ENCODE peak calls at places on chromosomes 3 and 15, in nine cellular contexts. H is ovary, Y is tibial artery, Q is RWPE1, N is breast epithelium, D is brain microvascular endothelial cell, X is WERI-Rb-1, F is IMR-90, A is Panc1. E is an unnamed sample.

GRCh38 chr3:40043444-40043755 is 234.0 kb downstream of the MYRIP start:
- DNase-seq in H (no peak), Y (no peak), Q (peak; percentile 34), N (peak; percentile 19), D (peak; percentile 29), X (no peak), F (no peak), A (no peak), E (no peak)

GRCh38 chr3:181660337-181660736 is 51.4 kb upstream of the SOX2 start:
- DNase-seq in H (no peak), Y (no peak), Q (no peak), N (no peak), D (no peak), X (no peak), F (no peak), A (no peak), E (no peak)

GRCh38 chr3:155946178-155946577 is 75.7 kb downstream of the GMPS start:
- DNase-seq in H (no peak), Y (no peak), Q (peak; percentile 44), N (no peak), D (peak; percentile 88), X (no peak), F (peak; percentile 92), A (peak; percentile 25), E (peak; percentile 66)

GRCh38 chr3:114451561-114452018 is 157.8 kb downstream of the TIGIT start:
- DNase-seq in H (peak; percentile 47), Y (peak; percentile 38), Q (no peak), N (peak; percentile 39), D (peak; percentile 20), X (no peak), F (peak; percentile 74), A (no peak), E (no peak)

GRCh38 chr3:21747376-21747775 is 3.6 kb downstream of the ZNF385D start:
- DNase-seq in H (no peak), Y (no peak), Q (no peak), N (no peak), D (no peak), X (no peak), F (no peak), A (no peak), E (no peak)

GRCh38 chr3:188553569-188553968 is 399.6 kb downstream of the LPP start:
- DNase-seq in H (no peak), Y (no peak), Q (no peak), N (no peak), D (no peak), X (no peak), F (no peak), A (no peak), E (no peak)

GRCh38 chr3:94522488-94522887 is 459.6 kb downstream of the NSUN3 start:
- DNase-seq in H (no peak), Y (no peak), Q (no peak), N (no peak), D (no peak), X (no peak), F (no peak), A (no peak), E (no peak)

GRCh38 chr3:186705882-186706780 is 11.0 kb upstream of the KNG1 start:
- DNase-seq in H (no peak), Y (no peak), Q (no peak), N (no peak), D (no peak), X (no peak), F (no peak), A (no peak), E (no peak)

DNA sequence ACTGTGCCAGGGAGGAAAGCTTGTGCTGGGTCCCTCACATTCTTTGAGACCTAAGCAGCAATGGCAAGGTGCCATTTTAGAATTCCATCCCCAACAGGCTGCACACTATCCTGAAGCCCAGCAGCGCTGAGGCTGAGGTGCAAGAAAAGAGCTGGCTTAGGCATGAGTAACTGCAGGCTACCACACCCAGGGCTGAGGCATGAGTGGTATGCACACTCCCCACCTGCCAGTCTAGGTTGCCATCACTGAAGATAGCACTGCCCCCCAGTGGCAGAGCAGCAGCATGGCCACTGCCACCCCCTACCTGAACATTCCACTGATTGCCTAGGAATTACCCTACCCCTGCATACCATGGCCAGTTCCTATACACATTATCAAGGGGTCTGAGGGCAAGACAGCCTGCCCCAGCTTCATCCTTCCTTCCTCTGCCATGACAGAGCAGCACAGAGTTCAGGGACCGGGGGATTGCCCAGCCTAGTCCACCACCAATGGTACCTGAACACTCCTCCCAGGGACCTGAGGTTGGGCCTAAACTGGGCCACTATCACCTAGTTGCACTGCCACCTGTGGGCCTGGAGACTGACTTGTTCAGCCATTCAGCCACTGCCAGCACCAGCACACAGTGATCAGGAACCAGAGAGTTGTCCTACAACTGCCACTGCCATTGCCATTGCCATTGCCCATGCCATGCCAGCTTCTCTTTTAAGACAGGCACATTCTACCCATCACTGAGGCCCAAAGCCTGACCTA is 129.8 kb downstream of the SATB1 start:
- DNase-seq in H (no peak), Y (no peak), Q (peak; percentile 81), N (no peak), D (peak; percentile 76), X (peak; percentile 65), F (peak; percentile 46), A (peak; percentile 30), E (no peak)
- TF ChIP-seq CTCF in H (no peak), Y (no peak), Q (peak; percentile 64), N (no peak), D (peak; percentile 91), X (peak; percentile 97), F (peak; percentile 19), A (peak; percentile 22), E (peak; percentile 38)

GRCh38 chr3:43180027-43180426 is 74.1 kb upstream of the POMGNT2 start:
- DNase-seq in H (no peak), Y (no peak), Q (peak; percentile 83), N (no peak), D (peak; percentile 95), X (no peak), F (peak; percentile 96), A (no peak), E (peak; percentile 73)

GRCh38 chr3:43178891-43179366 is 73.0 kb upstream of the POMGNT2 start:
- DNase-seq in H (no peak), Y (no peak), Q (peak; percentile 80), N (no peak), D (peak; percentile 42), X (no peak), F (peak; percentile 52), A (no peak), E (no peak)

GRCh38 chr3:43176666-43177065 is 70.8 kb upstream of the POMGNT2 start:
- DNase-seq in H (no peak), Y (no peak), Q (no peak), N (no peak), D (no peak), X (no peak), F (no peak), A (no peak), E (no peak)

GRCh38 chr3:43175541-43175940 is 69.7 kb upstream of the POMGNT2 start:
- DNase-seq in H (no peak), Y (no peak), Q (no peak), N (no peak), D (no peak), X (no peak), F (no peak), A (no peak), E (no peak)

DNA sequence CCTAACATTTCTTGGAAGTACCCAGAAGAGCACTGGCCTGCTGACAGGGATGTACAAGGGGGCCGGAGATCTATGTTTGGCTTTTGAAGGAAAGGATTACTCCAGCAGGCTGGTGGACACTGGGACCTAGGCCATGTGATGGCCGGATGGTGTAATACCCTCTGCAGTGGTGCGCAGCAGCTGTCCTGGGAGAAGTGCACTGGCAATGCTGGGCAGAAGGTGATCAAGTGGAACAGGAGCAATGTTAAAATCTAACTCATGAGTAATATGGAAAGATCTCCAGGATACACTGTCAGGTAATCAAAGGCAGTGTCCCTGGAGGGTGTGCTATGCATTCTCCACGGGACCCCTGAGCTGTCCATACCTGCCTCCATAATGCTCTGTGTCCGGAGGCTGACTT is 71.2 kb upstream of the POMGNT2 start:
- DNase-seq in H (no peak), Y (no peak), Q (no peak), N (no peak), D (no peak), X (no peak), F (no peak), A (no peak), E (no peak)
- H3K27ac ChIP-seq in H (no peak overlapping the region), Y (no peak overlapping the region), Q (peak overlapping the region; percentile 39), N (no peak overlapping the region), D (no peak overlapping the region), X (no peak overlapping the region), F (no peak overlapping the region), A (no peak overlapping the region), E (no peak overlapping the region)

GRCh38 chr3:58023536-58023935 is 15.3 kb downstream of the FLNB start:
- DNase-seq in H (no peak), Y (no peak), Q (no peak), N (no peak), D (no peak), X (no peak), F (no peak), A (no peak), E (no peak)

GRCh38 chr3:58021962-58022361 is 13.7 kb downstream of the FLNB start:
- DNase-seq in H (no peak), Y (no peak), Q (no peak), N (no peak), D (no peak), X (no peak), F (no peak), A (no peak), E (no peak)

GRCh38 chr3:58020740-58021071 is 12.5 kb downstream of the FLNB start:
- DNase-seq in H (no peak), Y (no peak), Q (no peak), N (no peak), D (no peak), X (no peak), F (no peak), A (no peak), E (no peak)

GRCh38 chr3:58021072-58021959 is 13.1 kb downstream of the FLNB start:
- DNase-seq in H (no peak), Y (no peak), Q (no peak), N (no peak), D (no peak), X (no peak), F (no peak), A (no peak), E (no peak)

DNA sequence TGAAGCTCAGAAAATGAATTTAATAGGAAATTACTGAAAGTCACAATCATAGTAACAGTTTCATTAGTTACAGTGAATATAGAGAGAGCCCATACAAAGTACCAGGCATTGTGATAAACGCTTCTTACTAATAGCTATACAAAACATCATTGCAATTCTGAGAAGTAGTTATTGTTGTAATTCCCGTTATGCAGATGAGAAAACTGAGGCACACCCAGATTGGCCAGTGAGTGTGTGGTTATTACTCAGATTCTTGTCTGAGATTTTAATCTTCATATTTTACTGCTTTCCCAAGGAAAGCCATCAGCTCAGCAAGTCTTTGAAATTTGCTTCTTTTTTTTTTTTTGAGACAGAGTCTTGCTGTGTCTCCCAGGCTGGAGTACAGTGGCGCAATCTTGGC is 14.3 kb downstream of the FLNB start:
- DNase-seq in H (no peak), Y (no peak), Q (no peak), N (no peak), D (no peak), X (no peak), F (no peak), A (no peak), E (no peak)
- TF ChIP-seq CTCF in H (no peak), Y (no peak), Q (no peak), N (no peak), D (no peak), X (no peak), F (no peak), A (no peak), E (no peak)

DNA sequence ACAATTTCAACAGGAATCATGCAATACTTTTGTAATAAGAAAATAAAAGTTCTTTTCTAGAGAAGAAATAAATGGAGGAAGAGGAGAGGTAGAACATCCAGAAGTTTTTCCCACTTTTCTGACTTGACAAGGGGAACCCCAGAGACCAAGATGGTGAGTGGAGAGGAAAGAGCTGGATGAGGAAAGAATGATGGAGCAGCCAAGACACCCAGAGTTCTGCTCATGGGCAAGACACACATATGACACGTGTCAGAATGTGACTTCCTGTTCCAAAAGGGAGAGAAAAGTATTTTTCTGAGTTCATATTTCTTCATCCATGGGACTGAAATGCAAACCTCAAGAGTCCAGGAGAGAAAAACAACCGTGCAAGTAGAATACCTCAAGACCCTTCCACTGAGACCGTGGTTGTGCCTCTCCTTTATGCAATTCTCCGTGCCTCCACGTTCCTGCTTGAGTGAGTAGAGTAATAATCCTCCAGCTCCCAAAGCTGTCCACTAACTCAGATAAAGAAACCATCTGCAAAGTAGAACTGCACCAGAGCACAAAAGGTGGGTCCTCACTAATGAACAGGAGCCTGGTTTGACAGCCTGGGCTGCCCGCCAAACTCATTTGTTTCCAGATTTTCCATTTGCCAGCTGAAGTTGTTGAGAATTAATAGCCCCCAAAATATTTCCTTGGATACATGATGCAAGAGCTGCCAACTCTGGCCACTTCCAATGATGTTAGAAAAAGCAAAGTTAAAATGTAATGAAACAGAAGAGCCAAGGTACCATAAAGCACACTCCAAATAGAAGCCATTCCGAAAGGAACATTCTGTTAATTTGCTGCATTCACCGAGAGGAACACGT is 272.6 kb upstream of the IGF1R start:
- DNase-seq in H (no peak), Y (no peak), Q (no peak), N (no peak), D (no peak), X (no peak), F (no peak), A (no peak), E (no peak)
- H3K27ac ChIP-seq in H (no peak overlapping the region), Y (no peak overlapping the region), Q (no peak overlapping the region), N (no peak overlapping the region), D (no peak overlapping the region), X (no peak overlapping the region), F (no peak overlapping the region), A (no peak overlapping the region), E (no peak overlapping the region)

E was measured in AG04450.